ENCODE peak calls at places on chromosomes 7 and 10, in five cellular contexts. E, V, L, R and W are unnamed samples.

GRCh38 chr10:21191512-21191911 is 294.4 kb upstream of the NEBL start:
- DNase-seq in E (no peak), V (no peak), L (no peak), R (no peak), W (no peak)

GRCh38 chr10:124087672-124088634 is 5.4 kb downstream of the CHST15 start:
- DNase-seq in E (peak), V (no peak), L (no peak), R (no peak), W (no peak)

GRCh38 chr10:4396401-4397283 is 429.4 kb upstream of the AKR1E2 start:
- DNase-seq in E (no peak), V (no peak), L (no peak), R (no peak), W (no peak)

GRCh38 chr7:98810166-98810802 is 59.5 kb downstream of the TMEM130 start:
- DNase-seq in E (no peak), V (peak), L (no peak), R (no peak), W (no peak)

GRCh38 chr10:118790058-118790457 is 35.3 kb upstream of the CACUL1 start:
- DNase-seq in E (no peak), V (no peak), L (no peak), R (no peak), W (no peak)

GRCh38 chr7:157590526-157590925 is 253.7 kb downstream of the DNAJB6 start:
- DNase-seq in E (no peak), V (no peak), L (no peak), R (no peak), W (no peak)

GRCh38 chr10:113062977-113063967 is 113.2 kb downstream of the TCF7L2 start:
- DNase-seq in E (no peak), V (no peak), L (no peak), R (peak), W (no peak)

GRCh38 chr7:121545418-121545817 is 149.3 kb upstream of the FAM3C start:
- DNase-seq in E (no peak), V (no peak), L (no peak), R (no peak), W (no peak)

GRCh38 chr10:95841711-95842498 is 65.9 kb upstream of the CC2D2B start:
- DNase-seq in E (peak), V (peak), L (peak), R (peak), W (no peak)

GRCh38 chr7:102942181-102942882 is 29.5 kb downstream of the LRRC17 start:
- DNase-seq in E (no peak), V (no peak), L (no peak), R (peak), W (no peak)

GRCh38 chr7:8143151-8143874 is 118.7 kb downstream of the ICA1 start:
- DNase-seq in E (no peak), V (no peak), L (no peak), R (peak), W (no peak)

GRCh38 chr7:151051108-151051507 is 2.8 kb downstream of the ASIC3 start:
- DNase-seq in E (no peak), V (peak), L (no peak), R (peak), W (no peak)

GRCh38 chr10:57849726-57850357 is 417.9 kb downstream of the IPMK start:
- DNase-seq in E (no peak), V (no peak), L (no peak), R (peak), W (no peak)

GRCh38 chr10:34941471-34942357 is 126.6 kb upstream of the PARD3 start:
- DNase-seq in E (no peak), V (no peak), L (no peak), R (no peak), W (no peak)

GRCh38 chr10:11150876-11151275 is 133.2 kb downstream of the CELF2 start:
- DNase-seq in E (no peak), V (no peak), L (no peak), R (no peak), W (no peak)

GRCh38 chr10:51109821-51110533 is 35.7 kb downstream of the PRKG1 start:
- DNase-seq in E (no peak), V (no peak), L (no peak), R (no peak), W (no peak)

GRCh38 chr7:6571160-6571779 is 6.0 kb upstream of the ZDHHC4 start:
- DNase-seq in E (peak), V (no peak), L (no peak), R (no peak), W (no peak)

GRCh38 chr7:157295338-157295737 is 41.5 kb upstream of the DNAJB6 start:
- DNase-seq in E (no peak), V (no peak), L (no peak), R (no peak), W (no peak)

GRCh38 chr7:151174246-151175046 is 7.0 kb upstream of the GBX1 start:
- DNase-seq in E (no peak), V (no peak), L (no peak), R (peak), W (no peak)

GRCh38 chr10:132326925-132327324 is 5.1 kb upstream of the LRRC27 start:
- DNase-seq in E (no peak), V (no peak), L (no peak), R (no peak), W (no peak)

GRCh38 chr7:48414005-48414732 is 242.9 kb downstream of the ABCA13 start:
- DNase-seq in E (no peak), V (no peak), L (no peak), R (no peak), W (no peak)

GRCh38 chr10:122495406-122496340 is 34.3 kb downstream of the HTRA1 start:
- DNase-seq in E (peak), V (no peak), L (no peak), R (peak), W (no peak)

GRCh38 chr7:29896685-29897411 is 90.5 kb downstream of the WIPF3 start:
- DNase-seq in E (no peak), V (no peak), L (no peak), R (no peak), W (no peak)